ENCODE peak calls at places on chromosomes 12 and 14, in four cellular contexts. Z, X, G and O are unnamed samples.

GRCh38 chr12:28883406-28883997 is 265.6 kb upstream of the FAR2 start:
- DNase-seq in Z (no peak), X (peak; percentile 41), G (no peak), O (no peak)

GRCh38 chr12:51819851-51820720 is 28.4 kb downstream of the FIGNL2 start:
- DNase-seq in Z (peak; percentile 82), X (no peak), G (no peak), O (no peak)

GRCh38 chr14:105059035-105059916 is 6.0 kb downstream of the GPR132 start:
- DNase-seq in Z (no peak), X (no peak), G (no peak), O (no peak)

GRCh38 chr12:12723147-12723680 is 6.0 kb downstream of the CDKN1B start:
- DNase-seq in Z (peak; percentile 31), X (no peak), G (no peak), O (no peak)

GRCh38 chr12:39389399-39390150 is 53.3 kb downstream of the KIF21A start:
- DNase-seq in Z (peak; percentile 50), X (no peak), G (no peak), O (no peak)

GRCh38 chr12:71846322-71846940 is 6.9 kb downstream of the TBC1D15 start:
- DNase-seq in Z (peak; percentile 35), X (peak; percentile 50), G (peak; percentile 5), O (peak; percentile 50)

GRCh38 chr14:94355191-94355794 is 32.2 kb upstream of the SERPINA6 start:
- DNase-seq in Z (no peak), X (peak; percentile 49), G (peak; percentile 10), O (no peak)

GRCh38 chr14:64464695-64465094 is 604 bp upstream of the AKAP5 start:
- DNase-seq in Z (peak; percentile 73), X (no peak), G (no peak), O (no peak)

GRCh38 chr12:122991623-122992275 is 11.3 kb downstream of the ARL6IP4 start:
- DNase-seq in Z (no peak), X (no peak), G (no peak), O (no peak)

GRCh38 chr12:85007836-85008235 is 28.2 kb downstream of the TSPAN19 start:
- DNase-seq in Z (no peak), X (peak; percentile 78), G (no peak), O (no peak)

GRCh38 chr12:46916796-46917419 is 91.1 kb upstream of the SLC38A4 start:
- DNase-seq in Z (no peak), X (no peak), G (no peak), O (no peak)